ENCODE peak calls at places on chromosomes 11 and 22, in five cellular contexts. T is HepG2, A is K562, Z is GM12878, Q is A549. M is an unnamed sample.

GRCh38 chr11:111694851-111695250 is 71.3 kb downstream of the PPP2R1B start:
- DNase-seq in T (no peak), A (peak), Z (no peak), Q (no peak), M (no peak)

GRCh38 chr22:17120711-17121234 is 387 bp downstream of the TMEM121B start:
- DNase-seq in T (no peak), A (no peak), Z (no peak), Q (no peak), M (peak)

GRCh38 chr11:37963440-37963839 is 1365.4 kb upstream of the RAG2 start:
- DNase-seq in T (no peak), A (no peak), Z (no peak), Q (no peak), M (peak)

GRCh38 chr22:46367707-46368191 is 32.2 kb downstream of the TRMU start:
- DNase-seq in T (peak), A (peak), Z (no peak), Q (peak), M (peak)

GRCh38 chr22:47059076-47059475 is 296.6 kb downstream of the TBC1D22A start:
- DNase-seq in T (no peak), A (no peak), Z (no peak), Q (no peak), M (no peak)

GRCh38 chr11:28077524-28077923 is 30.4 kb downstream of the KIF18A start:
- DNase-seq in T (no peak), A (no peak), Z (no peak), Q (no peak), M (no peak)

GRCh38 chr11:133901999-133902398 is 54.8 kb downstream of the IGSF9B start:
- DNase-seq in T (no peak), A (no peak), Z (no peak), Q (no peak), M (no peak)

GRCh38 chr22:17412232-17412631 is 43.0 kb downstream of the CECR2 start:
- DNase-seq in T (no peak), A (no peak), Z (no peak), Q (no peak), M (no peak)

GRCh38 chr11:12215192-12215591 is 104.8 kb downstream of the MICAL2 start:
- DNase-seq in T (no peak), A (no peak), Z (no peak), Q (no peak), M (no peak)

GRCh38 chr22:26781591-26781990 is 124.2 kb downstream of the MIAT start:
- DNase-seq in T (no peak), A (no peak), Z (no peak), Q (no peak), M (no peak)

GRCh38 chr11:121472310-121472709 is 19.5 kb upstream of the SORL1-AS1 start:
- DNase-seq in T (no peak), A (no peak), Z (no peak), Q (no peak), M (no peak)

GRCh38 chr11:65279713-65280459 is 18.1 kb downstream of the POLA2 start:
- DNase-seq in T (peak), A (no peak), Z (peak), Q (peak), M (no peak)

GRCh38 chr11:61411589-61411988 is 18.2 kb downstream of the CPSF7 start:
- DNase-seq in T (no peak), A (no peak), Z (no peak), Q (no peak), M (no peak)

GRCh38 chr11:21545701-21546100 is 647.2 kb upstream of the ANO5 start:
- DNase-seq in T (no peak), A (no peak), Z (no peak), Q (no peak), M (no peak)

GRCh38 chr11:96388891-96389603 is 665 bp downstream of the CCDC82 start:
- DNase-seq in T (peak), A (peak), Z (peak), Q (peak), M (peak)
- TF ChIP-seq RFX5 in T (no peak), A (no peak), Z (no peak), Q (no peak), M (no peak)

GRCh38 chr11:14182833-14183340 is 176.1 kb downstream of the RRAS2 start:
- DNase-seq in T (no peak), A (no peak), Z (no peak), Q (no peak), M (no peak)

GRCh38 chr11:14183973-14184372 is 175.0 kb downstream of the RRAS2 start:
- DNase-seq in T (no peak), A (no peak), Z (no peak), Q (no peak), M (no peak)

GRCh38 chr11:14184548-14184947 is 174.4 kb downstream of the RRAS2 start:
- DNase-seq in T (peak), A (no peak), Z (no peak), Q (no peak), M (no peak)

GRCh38 chr11:14179126-14179820 is 179.7 kb downstream of the RRAS2 start:
- DNase-seq in T (no peak), A (no peak), Z (no peak), Q (no peak), M (no peak)
- TF ChIP-seq EP300 in T (no peak), A (no peak), Z (no peak), Q (no peak), M (no peak)

GRCh38 chr11:20362481-20362880 is 1.0 kb upstream of the HTATIP2 start:
- DNase-seq in T (no peak), A (no peak), Z (no peak), Q (no peak), M (no peak)

GRCh38 chr11:20364412-20364792 is 888 bp downstream of the HTATIP2 start:
- DNase-seq in T (no peak), A (peak), Z (no peak), Q (peak), M (no peak)

GRCh38 chr11:20360650-20361049 is 2.9 kb upstream of the HTATIP2 start:
- DNase-seq in T (peak), A (no peak), Z (peak), Q (no peak), M (no peak)

GRCh38 chr11:20363149-20363499 is 390 bp upstream of the HTATIP2 start:
- DNase-seq in T (no peak), A (no peak), Z (no peak), Q (no peak), M (no peak)

GRCh38 chr11:20363500-20364411 is at the start of gene HTATIP2:
- DNase-seq in T (no peak), A (peak), Z (no peak), Q (peak), M (no peak)
- TF ChIP-seq POLR2A in T (no peak), A (peak), Z (peak), Q (peak), M (no peak)

DNA sequence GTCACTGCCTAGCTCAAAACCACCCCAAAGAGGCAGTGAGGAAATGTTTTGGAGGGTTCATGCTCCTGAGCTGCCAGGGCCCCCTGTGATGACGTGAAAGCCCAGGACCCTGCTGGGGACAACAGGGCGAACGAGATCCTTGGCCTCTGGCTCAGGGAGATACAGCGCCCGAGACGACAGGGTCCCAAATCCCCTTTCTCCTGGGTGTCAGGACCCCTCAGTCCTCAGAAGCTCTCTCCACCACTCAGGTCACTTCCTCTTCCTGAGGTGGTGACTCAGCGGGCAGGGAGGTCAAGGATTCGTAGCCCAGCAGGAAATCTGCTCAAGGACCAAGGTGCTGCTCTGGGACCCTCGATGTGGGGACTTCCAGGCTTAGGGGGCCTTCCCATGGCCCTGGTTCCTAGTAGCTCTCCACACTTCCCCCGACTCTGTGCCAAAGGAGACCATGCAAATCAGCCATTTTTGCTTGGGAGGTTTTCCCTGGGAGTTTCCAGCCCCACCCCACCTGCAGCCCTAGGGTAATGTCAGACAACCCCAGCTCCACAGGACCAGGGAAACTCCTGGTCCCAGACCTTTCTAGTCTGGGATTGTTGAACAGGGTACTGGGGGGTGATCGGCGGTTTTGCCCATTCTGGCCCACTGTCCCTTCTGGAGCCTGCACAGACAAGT is 12.8 kb downstream of the BCL9L start:
- DNase-seq in T (no peak), A (no peak), Z (peak), Q (no peak), M (no peak)
- TF ChIP-seq RFX5 in T (no peak), A (no peak), Z (no peak), Q (no peak), M (no peak)

GRCh38 chr11:29446132-29446531 is 570.7 kb downstream of the KCNA4 start:
- DNase-seq in T (no peak), A (no peak), Z (no peak), Q (no peak), M (no peak)
- TF ChIP-seq EP300 in T (no peak), A (no peak), Z (no peak), Q (no peak), M (no peak)